ENCODE peak calls at places on chromosomes 11 and 22, in seven cellular contexts. J, B, P, N, U, R and A are unnamed samples.

GRCh38 chr11:74980627-74981026 is 8.1 kb upstream of the NEU3 start:
- DNase-seq in J (no peak), B (no peak), P (no peak), N (no peak), U (no peak), R (no peak), A (no peak)

GRCh38 chr22:23225724-23226496 is 45.6 kb downstream of the BCR start:
- DNase-seq in J (no peak), B (no peak), P (no peak), N (no peak), U (no peak), R (no peak), A (no peak)

GRCh38 chr11:13064593-13064992 is 55.5 kb downstream of the RASSF10 start:
- DNase-seq in J (no peak), B (no peak), P (no peak), N (no peak), U (no peak), R (no peak), A (no peak)

GRCh38 chr11:58829736-58830135 is 14.8 kb downstream of the GLYATL2 start:
- DNase-seq in J (no peak), B (no peak), P (no peak), N (no peak), U (peak; percentile 78), R (no peak), A (no peak)

GRCh38 chr11:74460481-74461154 is 6.7 kb downstream of the KCNE3 start:
- DNase-seq in J (no peak), B (no peak), P (no peak), N (no peak), U (peak; percentile 51), R (no peak), A (no peak)

GRCh38 chr11:36498721-36499120 is 11.4 kb downstream of the TRAF6 start:
- DNase-seq in J (no peak), B (no peak), P (no peak), N (no peak), U (no peak), R (no peak), A (no peak)

GRCh38 chr22:24186892-24187670 is 5.8 kb downstream of the SUSD2 start:
- DNase-seq in J (no peak), B (no peak), P (no peak), N (no peak), U (no peak), R (no peak), A (no peak)

GRCh38 chr11:120337896-120338840 is 2.0 kb downstream of the ARHGEF12 start:
- DNase-seq in J (no peak), B (peak; percentile 52), P (no peak), N (no peak), U (peak; percentile 59), R (no peak), A (peak; percentile 10)

GRCh38 chr11:112223125-112223524 is 3.1 kb upstream of the PTS start:
- DNase-seq in J (no peak), B (no peak), P (no peak), N (no peak), U (peak; percentile 45), R (no peak), A (no peak)

GRCh38 chr11:28736256-28736655 is 628.1 kb downstream of the METTL15 start:
- DNase-seq in J (no peak), B (peak; percentile 40), P (no peak), N (no peak), U (peak; percentile 36), R (no peak), A (no peak)

GRCh38 chr11:33893711-33894401 is 2.0 kb upstream of the LMO2 start:
- DNase-seq in J (no peak), B (peak; percentile 10), P (no peak), N (no peak), U (no peak), R (no peak), A (no peak)

GRCh38 chr11:126080206-126080941 is 17.7 kb upstream of the CDON start:
- DNase-seq in J (no peak), B (no peak), P (no peak), N (peak; percentile 69), U (no peak), R (no peak), A (no peak)

GRCh38 chr11:44899959-44900358 is 50.7 kb downstream of the TP53I11 start:
- DNase-seq in J (no peak), B (peak; percentile 78), P (peak; percentile 73), N (peak; percentile 91), U (peak; percentile 71), R (peak; percentile 83), A (peak; percentile 25)

GRCh38 chr11:6876325-6876724 is at the start of gene OR10A4:
- DNase-seq in J (no peak), B (no peak), P (no peak), N (no peak), U (no peak), R (no peak), A (no peak)

GRCh38 chr11:2409026-2409553 is 8.5 kb downstream of the TSSC4 start:
- DNase-seq in J (no peak), B (no peak), P (no peak), N (no peak), U (no peak), R (no peak), A (no peak)

GRCh38 chr11:119584193-119585037 is 144.6 kb downstream of the NECTIN1 start:
- DNase-seq in J (peak; percentile 90), B (peak; percentile 81), P (peak; percentile 79), N (peak; percentile 95), U (peak; percentile 63), R (peak; percentile 86), A (no peak)

GRCh38 chr22:19666663-19667593 is 47.4 kb upstream of the SEPTIN5 start:
- DNase-seq in J (no peak), B (no peak), P (no peak), N (no peak), U (peak; percentile 77), R (no peak), A (no peak)

GRCh38 chr11:114621072-114621471 is 25.5 kb upstream of the NXPE4 start:
- DNase-seq in J (no peak), B (no peak), P (no peak), N (no peak), U (no peak), R (no peak), A (no peak)

GRCh38 chr11:114618139-114618538 is 22.6 kb upstream of the NXPE4 start:
- DNase-seq in J (no peak), B (no peak), P (no peak), N (no peak), U (no peak), R (no peak), A (no peak)

GRCh38 chr11:114621950-114622809 is 26.6 kb upstream of the NXPE4 start:
- DNase-seq in J (no peak), B (no peak), P (no peak), N (no peak), U (no peak), R (no peak), A (no peak)

GRCh38 chr11:114617157-114618124 is 21.9 kb upstream of the NXPE4 start:
- DNase-seq in J (no peak), B (no peak), P (no peak), N (no peak), U (no peak), R (no peak), A (no peak)

GRCh38 chr11:114619659-114620173 is 24.1 kb upstream of the NXPE4 start:
- DNase-seq in J (no peak), B (no peak), P (no peak), N (no peak), U (no peak), R (no peak), A (no peak)
- H3K9ac ChIP-seq in J (no peak overlapping the region), B (no peak overlapping the region), P (no peak overlapping the region), N (no peak overlapping the region), U (no peak overlapping the region), R (no peak overlapping the region), A (no peak overlapping the region)

GRCh38 chr11:64809781-64810241 is 540 bp downstream of the MEN1 start:
- DNase-seq in J (no peak), B (peak; percentile 23), P (peak; percentile 71), N (peak; percentile 65), U (no peak), R (peak; percentile 77), A (peak; percentile 66)
- H3K4ac ChIP-seq in J (no peak overlapping the region), B (no peak overlapping the region), P (no peak overlapping the region), N (peak overlapping the region; percentile 78), U (peak overlapping the region; percentile 53), R (no peak overlapping the region), A (peak overlapping the region; percentile 12)

GRCh38 chr22:47678667-47679287 is 916.3 kb downstream of the TBC1D22A start:
- DNase-seq in J (no peak), B (no peak), P (peak; percentile 51), N (peak; percentile 24), U (no peak), R (peak; percentile 45), A (no peak)

GRCh38 chr22:47674600-47674999 is 912.1 kb downstream of the TBC1D22A start:
- DNase-seq in J (no peak), B (no peak), P (no peak), N (no peak), U (no peak), R (no peak), A (no peak)

GRCh38 chr22:47676685-47677084 is 914.2 kb downstream of the TBC1D22A start:
- DNase-seq in J (no peak), B (no peak), P (no peak), N (no peak), U (no peak), R (no peak), A (no peak)

GRCh38 chr22:47681766-47682165 is 919.3 kb downstream of the TBC1D22A start:
- DNase-seq in J (no peak), B (no peak), P (peak; percentile 22), N (no peak), U (no peak), R (no peak), A (no peak)

DNA sequence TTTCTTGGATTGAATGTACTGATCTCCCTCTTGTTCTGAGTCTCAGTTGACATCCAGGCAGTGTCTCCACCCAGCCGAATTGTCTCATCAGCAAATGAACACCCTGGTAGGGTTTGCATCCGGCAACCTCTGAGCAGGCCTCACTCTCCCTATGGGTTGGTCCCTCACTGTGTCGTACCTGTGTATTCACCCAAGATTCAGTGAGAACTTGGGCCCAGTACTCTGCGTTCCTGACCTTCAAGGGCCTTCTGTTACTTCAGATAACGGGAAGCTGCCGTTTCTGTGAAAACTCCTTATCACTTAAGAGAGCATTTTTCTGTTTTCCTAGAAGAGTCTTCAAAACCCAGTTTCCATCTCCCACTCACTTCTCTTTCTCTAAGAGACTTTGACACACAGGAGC is 915.6 kb downstream of the TBC1D22A start:
- DNase-seq in J (no peak), B (no peak), P (no peak), N (no peak), U (no peak), R (no peak), A (no peak)
- H2AK5ac ChIP-seq in J (no peak overlapping the region), B (no peak overlapping the region), P (no peak overlapping the region), N (peak overlapping the region; percentile 23), U (no peak overlapping the region), R (no peak overlapping the region), A (no peak overlapping the region)

GRCh38 chr22:41946360-41947180 is at the start of gene CENPM:
- DNase-seq in J (peak; percentile 93), B (peak; percentile 97), P (peak; percentile 97), N (peak; percentile 99), U (peak; percentile 91), R (peak; percentile 98), A (peak; percentile 96)

GRCh38 chr22:41943661-41944209 is 3.2 kb downstream of the CENPM start:
- DNase-seq in J (no peak), B (no peak), P (no peak), N (no peak), U (peak; percentile 39), R (no peak), A (no peak)

GRCh38 chr22:41939981-41940852 is 6.7 kb downstream of the CENPM start:
- DNase-seq in J (no peak), B (peak; percentile 29), P (no peak), N (no peak), U (no peak), R (no peak), A (no peak)

GRCh38 chr22:41936894-41937169 is 10.1 kb downstream of the CENPM start:
- DNase-seq in J (no peak), B (no peak), P (no peak), N (no peak), U (no peak), R (no peak), A (no peak)

GRCh38 chr22:41940853-41941765 is 5.8 kb downstream of the CENPM start:
- DNase-seq in J (peak; percentile 70), B (peak; percentile 98), P (peak; percentile 95), N (peak; percentile 87), U (peak; percentile 91), R (peak; percentile 89), A (peak; percentile 96)
- H3K9ac ChIP-seq in J (no peak overlapping the region), B (peak overlapping the region; percentile 56), P (no peak overlapping the region), N (peak overlapping the region; percentile 36), U (no peak overlapping the region), R (no peak overlapping the region), A (no peak overlapping the region)